ENCODE peak calls at places on chromosomes 11 and 22, in six cellular contexts. One of them, this sample, is unnamed.
A peak's percentile ranks its signal among the peaks of the same experiment; 100 is the strongest.

GRCh38 chr22:44809456-44809855 is 57.1 kb downstream of the ARHGAP8 start:
- DNase-seq in body of pancreas: no peak
- DNase-seq in HFFc6: no peak
- DNase-seq in foreskin keratinocyte: no peak
- DNase-seq in cardiac muscle cell: no peak
- DNase-seq in PC-3: no peak
- DNase-seq in this sample: no peak

GRCh38 chr11:129323896-129324522 is 51.6 kb upstream of the BARX2 start:
- DNase-seq in body of pancreas: peak; percentile 85
- DNase-seq in HFFc6: no peak
- DNase-seq in foreskin keratinocyte: no peak
- DNase-seq in cardiac muscle cell: peak; percentile 74
- DNase-seq in PC-3: no peak
- DNase-seq in this sample: peak; percentile 18

GRCh38 chr22:30863161-30863833 is 105.3 kb downstream of the MORC2 start:
- DNase-seq in body of pancreas: no peak
- DNase-seq in HFFc6: no peak
- DNase-seq in foreskin keratinocyte: no peak
- DNase-seq in cardiac muscle cell: peak; percentile 7
- DNase-seq in PC-3: no peak
- DNase-seq in this sample: no peak

GRCh38 chr22:23438216-23438615 is 141.9 kb downstream of the IGLL1 start:
- DNase-seq in body of pancreas: no peak
- DNase-seq in HFFc6: no peak
- DNase-seq in foreskin keratinocyte: no peak
- DNase-seq in cardiac muscle cell: no peak
- DNase-seq in PC-3: no peak
- DNase-seq in this sample: no peak

GRCh38 chr11:19374189-19374588 is 133.4 kb upstream of the E2F8 start:
- DNase-seq in body of pancreas: no peak
- DNase-seq in HFFc6: peak; percentile 98
- DNase-seq in foreskin keratinocyte: peak; percentile 98
- DNase-seq in cardiac muscle cell: peak; percentile 75
- DNase-seq in PC-3: peak; percentile 91
- DNase-seq in this sample: peak; percentile 92

GRCh38 chr11:88363004-88363403 is 25.5 kb upstream of the CTSC start:
- DNase-seq in body of pancreas: no peak
- DNase-seq in HFFc6: no peak
- DNase-seq in foreskin keratinocyte: no peak
- DNase-seq in cardiac muscle cell: no peak
- DNase-seq in PC-3: no peak
- DNase-seq in this sample: no peak

GRCh38 chr22:27558658-27559371 is 242.7 kb downstream of the MN1 start:
- DNase-seq in body of pancreas: no peak
- DNase-seq in HFFc6: no peak
- DNase-seq in foreskin keratinocyte: no peak
- DNase-seq in cardiac muscle cell: no peak
- DNase-seq in PC-3: no peak
- DNase-seq in this sample: no peak

GRCh38 chr11:130145328-130145812 is 14.2 kb upstream of the ST14 start:
- DNase-seq in body of pancreas: peak; percentile 64
- DNase-seq in HFFc6: no peak
- DNase-seq in foreskin keratinocyte: no peak
- DNase-seq in cardiac muscle cell: no peak
- DNase-seq in PC-3: peak; percentile 34
- DNase-seq in this sample: no peak

GRCh38 chr11:44785856-44786606 is 59.3 kb downstream of the TSPAN18 start:
- DNase-seq in body of pancreas: no peak
- DNase-seq in HFFc6: no peak
- DNase-seq in foreskin keratinocyte: no peak
- DNase-seq in cardiac muscle cell: no peak
- DNase-seq in PC-3: peak; percentile 12
- DNase-seq in this sample: no peak

GRCh38 chr11:112166561-112166960 is 611 bp upstream of the TEX12 start:
- DNase-seq in body of pancreas: no peak
- DNase-seq in HFFc6: no peak
- DNase-seq in foreskin keratinocyte: peak; percentile 55
- DNase-seq in cardiac muscle cell: peak; percentile 70
- DNase-seq in PC-3: no peak
- DNase-seq in this sample: peak; percentile 85

GRCh38 chr11:115084191-115084590 is 405.9 kb downstream of the NXPE2 start:
- DNase-seq in body of pancreas: no peak
- DNase-seq in HFFc6: no peak
- DNase-seq in foreskin keratinocyte: no peak
- DNase-seq in cardiac muscle cell: no peak
- DNase-seq in PC-3: no peak
- DNase-seq in this sample: no peak

GRCh38 chr11:10456519-10456918 is 1.5 kb downstream of the AMPD3 start:
- DNase-seq in body of pancreas: no peak
- DNase-seq in HFFc6: no peak
- DNase-seq in foreskin keratinocyte: no peak
- DNase-seq in cardiac muscle cell: peak; percentile 8
- DNase-seq in PC-3: no peak
- DNase-seq in this sample: no peak

GRCh38 chr11:17722000-17722643 is 2.8 kb downstream of the MYOD1 start:
- DNase-seq in body of pancreas: no peak
- DNase-seq in HFFc6: peak; percentile 11
- DNase-seq in foreskin keratinocyte: no peak
- DNase-seq in cardiac muscle cell: peak; percentile 30
- DNase-seq in PC-3: peak; percentile 60
- DNase-seq in this sample: peak; percentile 17

GRCh38 chr11:119684361-119685072 is 44.5 kb downstream of the NECTIN1 start:
- DNase-seq in body of pancreas: peak; percentile 47
- DNase-seq in HFFc6: peak; percentile 44
- DNase-seq in foreskin keratinocyte: peak; percentile 54
- DNase-seq in cardiac muscle cell: peak; percentile 64
- DNase-seq in PC-3: peak; percentile 95
- DNase-seq in this sample: peak; percentile 88

GRCh38 chr11:30257058-30257457 is 26.2 kb downstream of the FSHB start:
- DNase-seq in body of pancreas: no peak
- DNase-seq in HFFc6: no peak
- DNase-seq in foreskin keratinocyte: no peak
- DNase-seq in cardiac muscle cell: no peak
- DNase-seq in PC-3: no peak
- DNase-seq in this sample: no peak

GRCh38 chr11:21133722-21134121 is 464.3 kb downstream of the NELL1 start:
- DNase-seq in body of pancreas: no peak
- DNase-seq in HFFc6: no peak
- DNase-seq in foreskin keratinocyte: no peak
- DNase-seq in cardiac muscle cell: no peak
- DNase-seq in PC-3: no peak
- DNase-seq in this sample: no peak

GRCh38 chr22:32810241-32811133 is 9.0 kb downstream of the TIMP3 start:
- DNase-seq in body of pancreas: no peak
- DNase-seq in HFFc6: no peak
- DNase-seq in foreskin keratinocyte: peak; percentile 37
- DNase-seq in cardiac muscle cell: peak; percentile 46
- DNase-seq in PC-3: peak; percentile 1
- DNase-seq in this sample: peak; percentile 94

GRCh38 chr22:29782061-29782845 is 15.1 kb downstream of the UQCR10 start:
- DNase-seq in body of pancreas: peak; percentile 95
- DNase-seq in HFFc6: peak; percentile 37
- DNase-seq in foreskin keratinocyte: no peak
- DNase-seq in cardiac muscle cell: peak; percentile 37
- DNase-seq in PC-3: peak; percentile 21
- DNase-seq in this sample: peak; percentile 50

GRCh38 chr11:57647368-57647767 is 2.3 kb downstream of the YPEL4 start:
- DNase-seq in body of pancreas: no peak
- DNase-seq in HFFc6: no peak
- DNase-seq in foreskin keratinocyte: no peak
- DNase-seq in cardiac muscle cell: peak; percentile 27
- DNase-seq in PC-3: no peak
- DNase-seq in this sample: no peak

GRCh38 chr11:69446108-69446507 is 35.4 kb upstream of the LINC01488 start:
- DNase-seq in body of pancreas: no peak
- DNase-seq in HFFc6: no peak
- DNase-seq in foreskin keratinocyte: no peak
- DNase-seq in cardiac muscle cell: peak; percentile 53
- DNase-seq in PC-3: no peak
- DNase-seq in this sample: no peak

GRCh38 chr11:87366766-87367405 is 329.2 kb downstream of the TMEM135 start:
- DNase-seq in body of pancreas: no peak
- DNase-seq in HFFc6: no peak
- DNase-seq in foreskin keratinocyte: peak; percentile 47
- DNase-seq in cardiac muscle cell: no peak
- DNase-seq in PC-3: no peak
- DNase-seq in this sample: peak; percentile 54

GRCh38 chr22:17369553-17370035 is 334 bp downstream of the CECR2 start:
- DNase-seq in body of pancreas: peak; percentile 33
- DNase-seq in HFFc6: no peak
- DNase-seq in foreskin keratinocyte: no peak
- DNase-seq in cardiac muscle cell: peak; percentile 60
- DNase-seq in PC-3: no peak
- DNase-seq in this sample: no peak

GRCh38 chr22:20316217-20316843 is 3.5 kb downstream of the DGCR6L start:
- DNase-seq in body of pancreas: no peak
- DNase-seq in HFFc6: no peak
- DNase-seq in foreskin keratinocyte: no peak
- DNase-seq in cardiac muscle cell: no peak
- DNase-seq in PC-3: no peak
- DNase-seq in this sample: no peak

GRCh38 chr11:14973621-14974020 is 1.5 kb upstream of the CALCA start:
- DNase-seq in body of pancreas: no peak
- DNase-seq in HFFc6: no peak
- DNase-seq in foreskin keratinocyte: no peak
- DNase-seq in cardiac muscle cell: peak; percentile 36
- DNase-seq in PC-3: no peak
- DNase-seq in this sample: no peak

DNA sequence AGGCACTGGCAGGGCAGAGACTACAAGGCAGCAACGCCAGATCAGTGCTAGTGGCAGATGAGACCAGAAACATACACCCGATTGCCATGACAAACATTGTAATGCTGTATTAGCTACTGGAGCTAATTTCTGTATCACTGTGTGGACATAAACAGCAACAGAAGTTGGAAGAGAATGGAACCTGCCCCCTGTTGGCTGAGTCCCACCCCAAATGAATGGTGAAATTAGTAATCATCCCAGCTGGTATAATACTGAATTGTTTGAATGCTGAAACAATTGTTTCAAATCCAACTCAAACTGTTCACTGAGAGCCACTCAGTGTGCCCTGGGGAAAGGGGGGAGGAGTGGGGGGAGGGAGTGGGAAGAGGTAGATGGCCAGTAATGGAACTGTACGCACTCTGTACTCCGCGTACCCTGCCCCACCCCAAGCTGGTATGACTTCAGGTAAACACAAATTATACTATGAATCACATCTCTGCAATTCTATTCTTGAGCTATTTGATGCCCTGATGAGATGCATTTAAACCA is 11.2 kb upstream of the BIRC3 start:
- DNase-seq in body of pancreas: peak; percentile 46
- DNase-seq in HFFc6: no peak
- DNase-seq in foreskin keratinocyte: peak; percentile 96
- DNase-seq in cardiac muscle cell: no peak
- DNase-seq in PC-3: peak; percentile 98
- DNase-seq in this sample: peak; percentile 95
- TF ChIP-seq CTCF in body of pancreas: no peak
- TF ChIP-seq CTCF in HFFc6: peak; percentile 34
- TF ChIP-seq CTCF in foreskin keratinocyte: peak; percentile 77
- TF ChIP-seq CTCF in cardiac muscle cell: no peak
- TF ChIP-seq CTCF in PC-3: peak; percentile 63
- TF ChIP-seq CTCF in this sample: peak; percentile 32

GRCh38 chr11:113876074-113876797 is 864 bp upstream of the USP28 start:
- DNase-seq in body of pancreas: no peak
- DNase-seq in HFFc6: no peak
- DNase-seq in foreskin keratinocyte: no peak
- DNase-seq in cardiac muscle cell: no peak
- DNase-seq in PC-3: no peak
- DNase-seq in this sample: no peak

GRCh38 chr11:113875414-113876073 is at the start of gene USP28:
- DNase-seq in body of pancreas: peak; percentile 98
- DNase-seq in HFFc6: peak; percentile 93
- DNase-seq in foreskin keratinocyte: peak; percentile 56
- DNase-seq in cardiac muscle cell: peak; percentile 98
- DNase-seq in PC-3: peak; percentile 98
- DNase-seq in this sample: peak; percentile 76

GRCh38 chr11:113874096-113874919 is 1.1 kb downstream of the USP28 start:
- DNase-seq in body of pancreas: no peak
- DNase-seq in HFFc6: no peak
- DNase-seq in foreskin keratinocyte: peak; percentile 14
- DNase-seq in cardiac muscle cell: peak; percentile 14
- DNase-seq in PC-3: no peak
- DNase-seq in this sample: peak; percentile 27

GRCh38 chr11:113873241-113873626 is 2.1 kb downstream of the USP28 start:
- DNase-seq in body of pancreas: no peak
- DNase-seq in HFFc6: no peak
- DNase-seq in foreskin keratinocyte: no peak
- DNase-seq in cardiac muscle cell: peak; percentile 13
- DNase-seq in PC-3: no peak
- DNase-seq in this sample: no peak

GRCh38 chr11:113874920-113875413 is 405 bp downstream of the USP28 start:
- DNase-seq in body of pancreas: no peak
- DNase-seq in HFFc6: no peak
- DNase-seq in foreskin keratinocyte: peak; percentile 24
- DNase-seq in cardiac muscle cell: no peak
- DNase-seq in PC-3: peak; percentile 34
- DNase-seq in this sample: peak; percentile 25
- TF ChIP-seq CTCF in body of pancreas: peak; percentile 37
- TF ChIP-seq CTCF in HFFc6: peak; percentile 41
- TF ChIP-seq CTCF in foreskin keratinocyte: peak; percentile 8
- TF ChIP-seq CTCF in cardiac muscle cell: no peak
- TF ChIP-seq CTCF in PC-3: no peak
- TF ChIP-seq CTCF in this sample: no peak

GRCh38 chr11:118401151-118401879 is at the start of gene ATP5MG:
- DNase-seq in body of pancreas: peak; percentile 91
- DNase-seq in HFFc6: peak; percentile 82
- DNase-seq in foreskin keratinocyte: peak; percentile 60
- DNase-seq in cardiac muscle cell: peak; percentile 94
- DNase-seq in PC-3: peak; percentile 95
- DNase-seq in this sample: peak; percentile 79

GRCh38 chr11:118398797-118399564 is 2.4 kb upstream of the ATP5MG start:
- DNase-seq in body of pancreas: no peak
- DNase-seq in HFFc6: no peak
- DNase-seq in foreskin keratinocyte: no peak
- DNase-seq in cardiac muscle cell: peak; percentile 59
- DNase-seq in PC-3: no peak
- DNase-seq in this sample: peak; percentile 46

GRCh38 chr11:118397448-118397847 is 4.0 kb upstream of the ATP5MG start:
- DNase-seq in body of pancreas: no peak
- DNase-seq in HFFc6: no peak
- DNase-seq in foreskin keratinocyte: no peak
- DNase-seq in cardiac muscle cell: no peak
- DNase-seq in PC-3: no peak
- DNase-seq in this sample: no peak

GRCh38 chr11:118401880-118402590 is 629 bp downstream of the ATP5MG start:
- DNase-seq in body of pancreas: no peak
- DNase-seq in HFFc6: peak; percentile 88
- DNase-seq in foreskin keratinocyte: peak; percentile 32
- DNase-seq in cardiac muscle cell: peak; percentile 94
- DNase-seq in PC-3: peak; percentile 37
- DNase-seq in this sample: peak; percentile 68

GRCh38 chr11:118396097-118396501 is 5.3 kb upstream of the ATP5MG start:
- DNase-seq in body of pancreas: no peak
- DNase-seq in HFFc6: no peak
- DNase-seq in foreskin keratinocyte: no peak
- DNase-seq in cardiac muscle cell: no peak
- DNase-seq in PC-3: no peak
- DNase-seq in this sample: no peak
- TF ChIP-seq CTCF in body of pancreas: no peak
- TF ChIP-seq CTCF in HFFc6: no peak
- TF ChIP-seq CTCF in foreskin keratinocyte: no peak
- TF ChIP-seq CTCF in cardiac muscle cell: no peak
- TF ChIP-seq CTCF in PC-3: no peak
- TF ChIP-seq CTCF in this sample: no peak

GRCh38 chr22:42612336-42612735 is 2.3 kb downstream of the POLDIP3 start:
- DNase-seq in body of pancreas: no peak
- DNase-seq in HFFc6: no peak
- DNase-seq in foreskin keratinocyte: no peak
- DNase-seq in cardiac muscle cell: no peak
- DNase-seq in PC-3: no peak
- DNase-seq in this sample: no peak
- TF ChIP-seq CTCF in body of pancreas: no peak
- TF ChIP-seq CTCF in HFFc6: no peak
- TF ChIP-seq CTCF in foreskin keratinocyte: no peak
- TF ChIP-seq CTCF in cardiac muscle cell: no peak
- TF ChIP-seq CTCF in PC-3: no peak
- TF ChIP-seq CTCF in this sample: no peak

This sample was measured in bronchial epithelial cell.